ENCODE peak calls at places on chromosome 22, in eight cellular contexts. S, P, K, A, M, G, Q and T are unnamed samples.

GRCh38 chr22:34150023-34150422 is 229.7 kb upstream of the LARGE1 start:
- DNase-seq in A (no peak), G (no peak), Q (no peak), M (no peak), S (no peak), P (no peak), K (no peak), T (no peak)

GRCh38 chr22:43706558-43707328 is 105.4 kb downstream of the EFCAB6 start:
- DNase-seq in M (no peak), G (no peak), Q (no peak), P (no peak), K (no peak), S (no peak), A (no peak), T (no peak)

GRCh38 chr22:37120569-37121340 is 11.2 kb upstream of the TMPRSS6 start:
- DNase-seq in P (no peak), G (no peak), K (no peak), M (no peak), A (no peak), Q (no peak), S (no peak), T (no peak)

GRCh38 chr22:26471522-26471921 is 12.1 kb downstream of the HPS4 start:
- DNase-seq in A (no peak), M (no peak), G (peak; percentile 48), Q (peak; percentile 88), K (no peak), S (no peak), P (no peak), T (no peak)

GRCh38 chr22:20857247-20857643 is 1.4 kb downstream of the PI4KA start:
- DNase-seq in G (no peak), P (no peak), Q (no peak), M (no peak), K (no peak), S (no peak), A (no peak), T (no peak)

GRCh38 chr22:21026783-21027692 is 5.3 kb downstream of the SLC7A4 start:
- DNase-seq in P (no peak), S (peak; percentile 67), Q (no peak), M (no peak), A (no peak), G (peak; percentile 19), K (no peak), T (no peak)

GRCh38 chr22:20137671-20138416 is 6.2 kb downstream of the ZDHHC8 start:
- DNase-seq in M (no peak), K (no peak), Q (no peak), S (no peak), G (no peak), P (no peak), A (no peak), T (no peak)

GRCh38 chr22:32307617-32308016 is 50.0 kb upstream of the RFPL3 start:
- DNase-seq in Q (no peak), S (no peak), K (no peak), G (no peak), P (no peak), A (no peak), M (no peak), T (no peak)

GRCh38 chr22:24707477-24707816 is 67.1 kb downstream of the PIWIL3 start:
- DNase-seq in S (no peak), K (no peak), A (no peak), G (no peak), P (no peak), Q (no peak), M (no peak), T (no peak)

GRCh38 chr22:45473626-45474237 is 29.0 kb upstream of the FBLN1 start:
- DNase-seq in Q (no peak), S (no peak), P (no peak), A (no peak), G (no peak), M (no peak), K (no peak), T (no peak)

GRCh38 chr22:40396882-40397281 is 26.5 kb downstream of the SGSM3 start:
- DNase-seq in Q (no peak), P (no peak), G (no peak), K (no peak), S (peak; percentile 83), A (peak; percentile 16), M (no peak), T (no peak)

GRCh38 chr22:31148953-31149627 is 8.8 kb upstream of the PLA2G3 start:
- DNase-seq in S (peak; percentile 51), Q (peak; percentile 56), G (peak; percentile 65), P (no peak), K (peak; percentile 75), A (peak; percentile 63), M (no peak), T (no peak)

GRCh38 chr22:27262371-27262770 is 539.2 kb downstream of the MN1 start:
- DNase-seq in Q (no peak), S (no peak), A (no peak), G (no peak), M (no peak), K (no peak), P (no peak), T (no peak)

GRCh38 chr22:48522271-48522670 is 1305.4 kb downstream of the BRD1 start:
- DNase-seq in M (no peak), A (no peak), S (no peak), P (no peak), G (no peak), K (no peak), Q (no peak), T (no peak)

GRCh38 chr22:29108137-29108536 is 35.3 kb downstream of the KREMEN1 start:
- DNase-seq in Q (no peak), A (no peak), G (peak; percentile 78), K (no peak), M (no peak), P (no peak), S (no peak), T (no peak)

GRCh38 chr22:21657361-21658118 is 8.3 kb upstream of the PPIL2 start:
- DNase-seq in S (peak; percentile 82), A (peak; percentile 89), Q (peak; percentile 66), K (peak; percentile 97), M (peak; percentile 62), G (no peak), P (peak; percentile 67), T (peak; percentile 71)

GRCh38 chr22:47166446-47167016 is 404.1 kb downstream of the TBC1D22A start:
- DNase-seq in G (no peak), A (no peak), P (no peak), K (no peak), S (no peak), Q (no peak), M (no peak), T (no peak)

GRCh38 chr22:48585916-48586798 is 1241.5 kb downstream of the BRD1 start:
- DNase-seq in Q (no peak), G (no peak), K (no peak), S (no peak), P (no peak), A (no peak), M (no peak), T (no peak)

GRCh38 chr22:45843030-45843429 is 133.9 kb downstream of the WNT7B start:
- DNase-seq in S (no peak), Q (no peak), G (no peak), A (no peak), M (no peak), K (no peak), P (no peak), T (no peak)

GRCh38 chr22:24037851-24038765 is 27.0 kb downstream of the CABIN1 start:
- DNase-seq in M (no peak), Q (no peak), A (no peak), S (no peak), G (no peak), P (no peak), K (no peak), T (peak; percentile 49)

GRCh38 chr22:46240506-46240905 is 9.6 kb downstream of the CDPF1 start:
- DNase-seq in K (no peak), Q (no peak), A (no peak), S (no peak), G (no peak), P (no peak), M (no peak), T (no peak)

GRCh38 chr22:49329636-49330035 is 498.0 kb downstream of the BRD1 start:
- DNase-seq in K (peak; percentile 3), M (no peak), G (no peak), A (no peak), Q (no peak), P (no peak), S (no peak), T (no peak)

GRCh38 chr22:49502126-49502826 is 325.4 kb downstream of the BRD1 start:
- DNase-seq in G (no peak), K (no peak), A (no peak), S (no peak), M (no peak), Q (peak; percentile 85), P (peak; percentile 13), T (peak; percentile 4)